ENCODE peak calls at places on chromosome 9, in eight cellular contexts. Y is neural progenitor cell, G is heart left ventricle, N is adrenal gland, T is spleen, X is A549, A is fibroblast of lung, I is DND-41. E is an unnamed sample.

GRCh38 chr9:34562136-34562745 is 27.3 kb downstream of the CNTFR start:
- DNase-seq in Y (peak; percentile 43), G (no peak), N (no peak), T (no peak), X (no peak), A (no peak), I (peak; percentile 12), E (peak; percentile 50)

GRCh38 chr9:69174645-69175487 is 789 bp downstream of the TJP2 start:
- DNase-seq in Y (peak; percentile 54), G (peak; percentile 48), N (peak; percentile 50), T (no peak), X (no peak), A (peak; percentile 99), I (no peak), E (peak; percentile 28)

GRCh38 chr9:128160603-128160987 is 530 bp downstream of the BBLN start:
- DNase-seq in Y (peak; percentile 59), G (peak; percentile 44), N (peak; percentile 58), T (no peak), X (no peak), A (peak; percentile 29), I (peak; percentile 46), E (no peak)

GRCh38 chr9:35960029-35960655 is 2.2 kb upstream of the OR2S2 start:
- DNase-seq in Y (no peak), G (no peak), N (no peak), T (no peak), X (no peak), A (peak; percentile 91), I (no peak), E (peak; percentile 75)

GRCh38 chr9:78856144-78856543 is 559.2 kb downstream of the PSAT1 start:
- DNase-seq in Y (no peak), G (no peak), N (no peak), T (no peak), X (no peak), A (peak; percentile 85), I (no peak), E (no peak)

GRCh38 chr9:129411501-129412175 is 209.3 kb downstream of the C9orf50 start:
- DNase-seq in Y (no peak), G (no peak), N (no peak), T (peak; percentile 75), X (no peak), A (no peak), I (no peak), E (no peak)

GRCh38 chr9:33165263-33166151 is 1.6 kb downstream of the B4GALT1 start:
- DNase-seq in Y (no peak), G (no peak), N (peak; percentile 76), T (peak; percentile 78), X (peak; percentile 73), A (peak; percentile 85), I (peak; percentile 17), E (peak; percentile 83)

GRCh38 chr9:8456327-8456726 is 656.7 kb upstream of the DMAC1 start:
- DNase-seq in Y (no peak), G (no peak), N (no peak), T (no peak), X (no peak), A (no peak), I (no peak), E (no peak)

GRCh38 chr9:33445389-33445881 is 2.0 kb downstream of the AQP3 start:
- DNase-seq in Y (no peak), G (no peak), N (no peak), T (no peak), X (no peak), A (no peak), I (peak; percentile 20), E (peak; percentile 51)

GRCh38 chr9:126386814-126387213 is 60.2 kb downstream of the MVB12B start:
- DNase-seq in Y (no peak), G (no peak), N (no peak), T (no peak), X (no peak), A (no peak), I (no peak), E (no peak)

GRCh38 chr9:126386088-126386487 is 59.5 kb downstream of the MVB12B start:
- DNase-seq in Y (peak; percentile 69), G (no peak), N (no peak), T (no peak), X (no peak), A (no peak), I (no peak), E (peak; percentile 46)

GRCh38 chr9:126380447-126380846 is 53.8 kb downstream of the MVB12B start:
- DNase-seq in Y (no peak), G (no peak), N (no peak), T (no peak), X (no peak), A (no peak), I (no peak), E (no peak)

GRCh38 chr9:126384926-126385325 is 58.3 kb downstream of the MVB12B start:
- DNase-seq in Y (no peak), G (no peak), N (no peak), T (no peak), X (no peak), A (no peak), I (no peak), E (no peak)

GRCh38 chr9:126383395-126384104 is 56.9 kb downstream of the MVB12B start:
- DNase-seq in Y (no peak), G (no peak), N (no peak), T (no peak), X (no peak), A (no peak), I (no peak), E (no peak)
- H3K4me3 ChIP-seq in Y (no peak overlapping the region), G (no peak overlapping the region), N (no peak overlapping the region), T (no peak overlapping the region), X (no peak overlapping the region), A (no peak overlapping the region), I (no peak overlapping the region), E (no peak overlapping the region)

DNA sequence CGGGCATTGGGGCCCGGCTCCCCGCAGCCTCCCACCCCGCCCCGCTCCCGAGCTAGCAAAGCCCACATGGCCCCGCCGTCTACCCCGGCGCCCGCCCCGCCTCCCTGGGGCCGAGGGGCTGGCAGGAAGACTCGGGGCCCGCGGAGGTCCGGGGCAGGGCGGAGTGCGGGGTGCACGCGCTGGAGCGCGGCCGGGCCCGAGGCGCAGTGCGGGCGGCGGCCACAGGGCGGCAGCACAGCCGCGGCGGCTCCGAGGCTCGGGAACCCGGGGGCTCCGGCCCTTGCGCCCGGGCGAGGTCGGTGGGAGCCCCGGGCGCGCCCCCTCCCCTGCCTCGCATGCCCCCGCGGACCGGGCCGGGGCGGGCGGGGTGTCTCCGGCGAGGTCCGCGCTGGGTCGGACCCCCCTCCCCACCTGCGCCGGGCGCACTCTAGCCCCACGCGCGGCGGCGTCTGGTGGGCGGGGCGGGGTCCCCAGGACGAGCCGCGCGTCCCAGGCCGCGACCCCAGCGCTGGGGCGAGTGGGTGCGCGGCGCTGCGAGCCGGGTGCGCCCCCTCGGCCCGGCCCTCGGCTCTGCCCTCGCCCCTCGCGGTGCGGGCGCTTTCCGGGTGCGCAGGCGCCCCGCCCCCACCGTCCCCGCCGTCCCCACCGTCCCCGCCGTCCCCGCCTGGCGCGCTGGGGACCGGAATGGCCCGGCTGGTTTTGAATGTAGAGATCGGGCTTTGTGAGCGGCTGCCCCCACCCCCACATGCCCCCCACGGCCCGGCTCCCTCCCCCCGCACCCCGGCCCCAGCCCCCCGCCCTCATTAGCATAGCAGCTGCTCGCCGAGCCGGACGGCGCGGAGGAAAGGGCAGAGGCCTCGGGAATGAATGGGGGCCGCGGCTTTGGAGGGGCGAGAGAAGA is 6.5 kb downstream of the NRARP start:
- DNase-seq in Y (peak; percentile 84), G (peak; percentile 47), N (no peak), T (peak; percentile 89), X (peak; percentile 84), A (no peak), I (no peak), E (peak; percentile 52)
- TF ChIP-seq CTCF in Y (peak; percentile 56), G (peak; percentile 62), N (peak; percentile 81), T (peak; percentile 67), X (peak; percentile 91), A (peak; percentile 22), I (no peak), E (no peak)

DNA sequence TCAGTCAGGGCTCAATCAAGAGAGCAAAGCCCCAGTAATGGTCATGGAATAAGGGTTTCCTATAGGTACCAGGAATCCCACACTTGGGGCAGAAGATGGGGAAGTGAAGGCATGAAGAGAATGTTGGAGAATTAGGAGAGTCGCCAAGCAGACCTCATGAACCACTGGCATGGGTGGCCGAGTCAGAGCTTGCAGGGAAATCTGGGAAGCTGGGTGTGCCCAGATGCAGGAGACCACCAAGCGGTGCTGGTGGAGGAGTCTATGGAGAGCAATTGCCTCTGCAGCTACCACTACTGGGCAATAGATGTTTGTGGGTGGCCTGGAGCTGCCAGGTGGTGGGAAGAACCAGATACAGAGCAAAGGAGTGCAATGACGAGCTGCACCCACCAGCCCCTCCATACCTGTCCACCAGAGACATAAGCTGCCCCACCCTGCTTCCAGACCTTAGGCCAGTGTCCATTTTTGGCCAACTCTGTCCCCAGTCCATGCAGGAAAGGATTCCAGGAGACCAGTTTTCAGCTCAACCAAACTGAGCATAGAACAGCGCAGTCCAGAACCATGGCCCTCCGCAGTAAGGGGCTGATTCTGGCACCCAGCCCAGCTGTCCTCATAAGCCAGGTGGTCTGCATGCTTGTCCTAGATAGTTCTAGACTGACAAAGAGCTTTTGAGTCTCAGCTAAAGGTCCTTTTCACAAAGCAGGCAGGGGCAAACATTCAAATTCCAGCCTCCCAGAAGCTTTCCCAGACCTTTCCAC is 323.9 kb downstream of the GADD45G start:
- DNase-seq in Y (no peak), G (no peak), N (no peak), T (no peak), X (no peak), A (no peak), I (no peak), E (no peak)
- H3K27ac ChIP-seq in Y (no peak overlapping the region), G (no peak overlapping the region), N (peak overlapping the region; percentile 17), T (no peak overlapping the region), X (no peak overlapping the region), A (no peak overlapping the region), I (no peak overlapping the region), E (no peak overlapping the region)

GRCh38 chr9:70262384-70262783 is 3.6 kb downstream of the SMC5 start:
- DNase-seq in Y (no peak), G (no peak), N (no peak), T (no peak), X (no peak), A (no peak), I (no peak), E (no peak)
- H3K4me3 ChIP-seq in Y (no peak overlapping the region), G (no peak overlapping the region), N (no peak overlapping the region), T (no peak overlapping the region), X (no peak overlapping the region), A (no peak overlapping the region), I (no peak overlapping the region), E (no peak overlapping the region)

GRCh38 chr9:93713716-93714115 is 137.3 kb downstream of the PHF2 start:
- DNase-seq in Y (no peak), G (no peak), N (no peak), T (no peak), X (no peak), A (no peak), I (no peak), E (no peak)
- TF ChIP-seq CTCF in Y (no peak), G (no peak), N (no peak), T (no peak), X (no peak), A (no peak), I (no peak), E (no peak)

DNA sequence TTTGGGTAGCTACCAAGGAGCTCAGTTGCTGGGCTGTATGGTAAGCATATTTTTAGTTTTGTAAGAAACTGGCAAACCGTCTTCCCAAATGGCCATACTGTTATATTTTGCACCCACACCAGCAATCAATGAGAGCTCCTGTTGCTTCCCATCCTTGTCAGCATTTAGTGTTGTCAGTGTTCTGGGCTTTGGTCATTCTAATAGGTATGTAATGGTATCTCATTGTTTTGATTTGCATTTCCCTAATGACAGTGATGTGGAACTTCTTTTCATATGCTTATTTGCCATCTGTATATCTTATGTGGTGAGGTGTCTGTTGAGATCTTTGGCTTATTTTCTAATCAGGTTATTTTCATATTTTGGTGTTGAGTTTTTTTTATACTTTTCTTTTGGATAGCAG is 320.1 kb downstream of the MLLT3 start:
- DNase-seq in Y (no peak), G (no peak), N (no peak), T (no peak), X (no peak), A (no peak), I (no peak), E (no peak)
- H3K27ac ChIP-seq in Y (no peak overlapping the region), G (no peak overlapping the region), N (no peak overlapping the region), T (no peak overlapping the region), X (no peak overlapping the region), A (no peak overlapping the region), I (no peak overlapping the region), E (no peak overlapping the region)

E was measured in colonic mucosa.